ENCODE peak calls at places on chromosome 4, in nine cellular contexts. E is posterior cingulate gyrus; Q is body of pancreas; G is pancreas; I is NCI-H345; J is AG04449; B is stimulated activated CD4-positive, alpha-beta T cell treated with anti-CD3 and anti-CD28 coated beads, Interleukin-1b, Interleukin-23, amount 100 ng/mL, for 48 hours; U is hypothalamus; Y is Right ventricle myocardium superior. W is an unnamed sample.

GRCh38 chr4:173707658-173708415 is 177.8 kb upstream of the HAND2 start:
- DNase-seq in E (no peak), Q (no peak), G (no peak), I (no peak), J (no peak), B (no peak), U (no peak), Y (no peak), W (no peak)

GRCh38 chr4:153555730-153556440 is 89.7 kb downstream of the TMEM131L start:
- DNase-seq in E (no peak), Q (peak), G (no peak), I (no peak), J (no peak), B (no peak), U (no peak), Y (peak), W (no peak)

GRCh38 chr4:143406523-143406922 is 69.8 kb downstream of the GAB1 start:
- DNase-seq in E (no peak), Q (peak), G (peak), I (no peak), J (no peak), B (peak), U (no peak), Y (peak), W (no peak)

GRCh38 chr4:5019796-5020195 is 538 bp upstream of the CYTL1 start:
- DNase-seq in E (no peak), Q (no peak), G (no peak), I (no peak), J (no peak), B (no peak), U (no peak), Y (no peak), W (no peak)

GRCh38 chr4:17111959-17112659 is 213.7 kb upstream of the LDB2 start:
- DNase-seq in E (no peak), Q (no peak), G (no peak), I (no peak), J (no peak), B (peak), U (no peak), Y (no peak), W (no peak)

GRCh38 chr4:47434931-47435330 is 28.6 kb downstream of the COMMD8 start:
- DNase-seq in E (no peak), Q (no peak), G (no peak), I (no peak), J (no peak), B (no peak), U (no peak), Y (no peak), W (no peak)

GRCh38 chr4:1211951-1212545 is 36.9 kb downstream of the CTBP1 start:
- DNase-seq in E (peak), Q (peak), G (peak), I (no peak), J (no peak), B (no peak), U (no peak), Y (peak), W (no peak)

GRCh38 chr4:54484361-54484760 is 173.4 kb upstream of the KIT start:
- DNase-seq in E (no peak), Q (no peak), G (no peak), I (peak), J (no peak), B (no peak), U (no peak), Y (no peak), W (no peak)

GRCh38 chr4:89535251-89535650 is 227.7 kb upstream of the GPRIN3 start:
- DNase-seq in E (no peak), Q (no peak), G (no peak), I (no peak), J (no peak), B (no peak), U (no peak), Y (no peak), W (no peak)

GRCh38 chr4:65589331-65589730 is 81.0 kb downstream of the EPHA5 start:
- DNase-seq in E (no peak), Q (no peak), G (no peak), I (peak), J (no peak), B (no peak), U (no peak), Y (no peak), W (no peak)

GRCh38 chr4:156685308-156685707 is 286.3 kb downstream of the PDGFC start:
- DNase-seq in E (no peak), Q (no peak), G (no peak), I (no peak), J (no peak), B (no peak), U (no peak), Y (no peak), W (no peak)

GRCh38 chr4:123449780-123450179 is 53.2 kb downstream of the SPRY1 start:
- DNase-seq in E (no peak), Q (no peak), G (no peak), I (no peak), J (no peak), B (no peak), U (no peak), Y (no peak), W (peak)

GRCh38 chr4:26325191-26325590 is 4.4 kb downstream of the RBPJ start:
- DNase-seq in E (no peak), Q (no peak), G (no peak), I (no peak), J (no peak), B (no peak), U (no peak), Y (no peak), W (no peak)

GRCh38 chr4:149574973-149575372 is 240.7 kb downstream of the IQCM start:
- DNase-seq in E (no peak), Q (no peak), G (no peak), I (no peak), J (no peak), B (no peak), U (no peak), Y (no peak), W (no peak)

GRCh38 chr4:43244688-43245382 is 352.3 kb downstream of the GRXCR1 start:
- DNase-seq in E (no peak), Q (no peak), G (no peak), I (no peak), J (no peak), B (no peak), U (no peak), Y (no peak), W (no peak)

GRCh38 chr4:103032575-103032974 is 13.1 kb upstream of the SLC9B1 start:
- DNase-seq in E (no peak), Q (peak), G (no peak), I (peak), J (no peak), B (no peak), U (no peak), Y (no peak), W (no peak)

GRCh38 chr4:185061610-185062009 is 43.3 kb downstream of the HELT start:
- DNase-seq in E (no peak), Q (no peak), G (no peak), I (no peak), J (no peak), B (no peak), U (no peak), Y (no peak), W (no peak)

GRCh38 chr4:53541577-53542206 is 49.6 kb downstream of the LNX1 start:
- DNase-seq in E (no peak), Q (no peak), G (no peak), I (no peak), J (peak), B (no peak), U (no peak), Y (no peak), W (peak)

GRCh38 chr4:186039697-186040096 is 29.3 kb upstream of the TLR3 start:
- DNase-seq in E (no peak), Q (no peak), G (no peak), I (no peak), J (no peak), B (no peak), U (no peak), Y (no peak), W (no peak)

GRCh38 chr4:15793506-15794363 is 15.6 kb downstream of the CD38 start:
- DNase-seq in E (no peak), Q (no peak), G (no peak), I (no peak), J (no peak), B (no peak), U (no peak), Y (no peak), W (no peak)

GRCh38 chr4:159390648-159391047 is 287.8 kb downstream of the RAPGEF2 start:
- DNase-seq in E (no peak), Q (no peak), G (no peak), I (no peak), J (peak), B (no peak), U (no peak), Y (no peak), W (peak)

GRCh38 chr4:73860884-73861283 is 7.8 kb downstream of the PF4V1 start:
- DNase-seq in E (no peak), Q (no peak), G (no peak), I (no peak), J (no peak), B (no peak), U (no peak), Y (no peak), W (no peak)

GRCh38 chr4:81754169-81754568 is 282.5 kb upstream of the RASGEF1B start:
- DNase-seq in E (no peak), Q (no peak), G (no peak), I (no peak), J (no peak), B (no peak), U (no peak), Y (no peak), W (no peak)

GRCh38 chr4:105158837-105159236 is 12.2 kb downstream of the TET2 start:
- DNase-seq in E (no peak), Q (no peak), G (no peak), I (no peak), J (no peak), B (no peak), U (no peak), Y (no peak), W (no peak)

GRCh38 chr4:13922459-13922858 is 294.9 kb upstream of the BOD1L1 start:
- DNase-seq in E (no peak), Q (no peak), G (no peak), I (no peak), J (no peak), B (no peak), U (no peak), Y (no peak), W (no peak)

GRCh38 chr4:153115322-153116100 is 88.7 kb upstream of the TRIM2 start:
- DNase-seq in E (no peak), Q (no peak), G (no peak), I (no peak), J (peak), B (peak), U (no peak), Y (no peak), W (peak)

GRCh38 chr4:91840359-91840758 is 463.4 kb upstream of the GRID2 start:
- DNase-seq in E (no peak), Q (no peak), G (no peak), I (peak), J (no peak), B (no peak), U (no peak), Y (no peak), W (no peak)

GRCh38 chr4:187294861-187295260 is 571.2 kb upstream of the FAT1 start:
- DNase-seq in E (no peak), Q (no peak), G (no peak), I (no peak), J (peak), B (no peak), U (no peak), Y (no peak), W (no peak)

GRCh38 chr4:2060578-2061207 is 1.6 kb downstream of the NAT8L start:
- DNase-seq in E (peak), Q (no peak), G (no peak), I (no peak), J (no peak), B (no peak), U (no peak), Y (no peak), W (no peak)

W was measured in GM04503.